ENCODE peak calls at places on chromosomes 4 and X, in five cellular contexts. K is uterus, E is cardiac muscle cell, A is foreskin fibroblast, O is cardiac fibroblast. N is an unnamed sample.

GRCh38 chr4:53693909-53694308 is 102.6 kb upstream of the LNX1 start:
- DNase-seq in K (no peak), E (no peak), A (peak; percentile 58), O (no peak), N (no peak)

GRCh38 chr4:165289429-165289785 is 38.1 kb upstream of the MSMO1 start:
- DNase-seq in K (no peak), E (no peak), A (no peak), O (no peak), N (no peak)

GRCh38 chr4:76758290-76758882 is 139.6 kb downstream of the SOWAHB start:
- DNase-seq in K (no peak), E (peak; percentile 51), A (peak; percentile 93), O (peak; percentile 93), N (no peak)

GRCh38 chrX:136899206-136899605 is 18.7 kb upstream of the RBMX start:
- DNase-seq in K (no peak), E (no peak), A (peak; percentile 13), O (peak; percentile 9), N (no peak)

GRCh38 chr4:2295535-2296442 is 33.9 kb upstream of the MXD4 start:
- DNase-seq in K (no peak), E (no peak), A (no peak), O (no peak), N (no peak)

GRCh38 chr4:8127051-8127798 is 31.4 kb downstream of the ABLIM2 start:
- DNase-seq in K (no peak), E (no peak), A (no peak), O (no peak), N (no peak)

GRCh38 chrX:43349363-43349762 is 306.7 kb upstream of the MAOA start:
- DNase-seq in K (no peak), E (peak; percentile 46), A (peak; percentile 15), O (peak; percentile 35), N (peak; percentile 22)

GRCh38 chr4:7716322-7716721 is 223.3 kb downstream of the AFAP1 start:
- DNase-seq in K (no peak), E (no peak), A (no peak), O (no peak), N (no peak)

GRCh38 chrX:3663576-3664290 is 49.7 kb downstream of the PRKX start:
- DNase-seq in K (no peak), E (no peak), A (no peak), O (no peak), N (no peak)

GRCh38 chr4:87120411-87121162 is 99.8 kb downstream of the KLHL8 start:
- DNase-seq in K (peak; percentile 80), E (peak; percentile 45), A (no peak), O (peak; percentile 77), N (no peak)

GRCh38 chrX:40546870-40547269 is 33.9 kb upstream of the ATP6AP2 start:
- DNase-seq in K (no peak), E (no peak), A (no peak), O (no peak), N (no peak)

GRCh38 chrX:40558590-40558989 is 22.2 kb upstream of the ATP6AP2 start:
- DNase-seq in K (no peak), E (no peak), A (no peak), O (no peak), N (no peak)

GRCh38 chrX:40550069-40550468 is 30.7 kb upstream of the ATP6AP2 start:
- DNase-seq in K (no peak), E (no peak), A (peak; percentile 18), O (no peak), N (no peak)

GRCh38 chrX:40552768-40553167 is 28.0 kb upstream of the ATP6AP2 start:
- DNase-seq in K (no peak), E (no peak), A (peak; percentile 20), O (peak; percentile 8), N (no peak)
- TF ChIP-seq CTCF in K (no peak), E (no peak), A (peak; percentile 17), O (no peak), N (no peak)

GRCh38 chr4:97530676-97531075 is 612.6 kb downstream of the STPG2 start:
- DNase-seq in K (no peak), E (no peak), A (no peak), O (no peak), N (no peak)
- H3K4me3 ChIP-seq in K (no peak overlapping the region), E (no peak overlapping the region), A (no peak overlapping the region), O (no peak overlapping the region), N (no peak overlapping the region)

DNA sequence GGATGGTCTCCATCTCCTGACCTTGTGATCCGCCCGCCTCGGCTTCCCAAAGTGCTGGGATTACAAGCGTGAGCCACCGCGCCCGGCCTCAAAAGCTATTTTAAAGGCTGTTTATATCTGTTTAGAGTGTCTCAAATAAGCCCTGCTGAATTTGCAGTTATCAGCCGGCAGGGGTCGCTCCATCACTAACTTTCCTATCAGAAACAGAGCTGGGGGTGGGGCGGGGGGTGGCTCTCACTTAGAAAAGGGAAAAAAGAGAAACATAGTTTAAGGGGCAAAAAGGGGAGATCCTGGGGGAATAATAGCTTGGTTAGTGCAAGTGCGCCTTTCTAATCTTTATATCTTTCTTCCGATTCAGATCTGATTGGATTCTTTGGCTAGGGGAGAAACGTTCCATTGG is 450.7 kb downstream of the UBE2NL start:
- DNase-seq in K (no peak), E (no peak), A (no peak), O (peak; percentile 1), N (no peak)
- TF ChIP-seq CTCF in K (no peak), E (no peak), A (no peak), O (no peak), N (no peak)

GRCh38 chrX:118498755-118499154 is 3.1 kb downstream of the DOCK11 start:
- DNase-seq in K (no peak), E (no peak), A (no peak), O (no peak), N (no peak)

GRCh38 chrX:118498351-118498750 is 2.7 kb downstream of the DOCK11 start:
- DNase-seq in K (no peak), E (no peak), A (no peak), O (no peak), N (no peak)

GRCh38 chrX:118495958-118496762 is 545 bp downstream of the DOCK11 start:
- DNase-seq in K (peak; percentile 34), E (no peak), A (peak; percentile 39), O (peak; percentile 33), N (peak; percentile 49)

GRCh38 chrX:118496763-118497079 is 1.1 kb downstream of the DOCK11 start:
- DNase-seq in K (no peak), E (no peak), A (peak; percentile 20), O (peak; percentile 6), N (no peak)

GRCh38 chrX:118497180-118497814 is 1.7 kb downstream of the DOCK11 start:
- DNase-seq in K (no peak), E (no peak), A (no peak), O (no peak), N (no peak)
- H3K4me3 ChIP-seq in K (peak overlapping the region; percentile 42), E (peak overlapping the region; percentile 74), A (peak overlapping the region; percentile 81), O (peak overlapping the region; percentile 75), N (peak overlapping the region; percentile 89)

N was measured in GM12864.